ENCODE peak calls at places on chromosomes 4 and X, in nine cellular contexts. U, A, G, M, P, Q, O, K and N are unnamed samples.

GRCh38 chr4:137664055-137664405 is 131.7 kb upstream of the PCDH18 start:
- DNase-seq in G (no peak), K (peak; percentile 80), A (no peak), M (no peak), U (no peak), O (no peak), Q (no peak), P (no peak), N (no peak)

GRCh38 chr4:16294455-16294854 is 68.2 kb upstream of the TAPT1 start:
- DNase-seq in M (no peak), O (no peak), P (no peak), U (no peak), A (no peak), Q (no peak), G (no peak), K (no peak), N (no peak)

GRCh38 chr4:38958453-38958852 is 73.8 kb downstream of the TMEM156 start:
- DNase-seq in O (no peak), P (no peak), G (no peak), A (no peak), U (no peak), M (no peak), Q (no peak), K (peak; percentile 83), N (no peak)

GRCh38 chr4:2256156-2256731 is 5.7 kb downstream of the MXD4 start:
- DNase-seq in M (peak; percentile 66), K (no peak), A (peak; percentile 63), O (no peak), P (peak; percentile 66), U (no peak), Q (peak; percentile 35), G (peak; percentile 60), N (peak; percentile 85)

GRCh38 chrX:110282922-110283321 is 35.0 kb downstream of the AMMECR1 start:
- DNase-seq in P (no peak), Q (no peak), G (no peak), M (no peak), O (no peak), A (no peak), K (no peak), U (no peak), N (no peak)

GRCh38 chr4:32624943-32625603 is 1904.9 kb downstream of the PCDH7 start:
- DNase-seq in M (no peak), G (no peak), A (no peak), Q (no peak), U (no peak), K (no peak), O (no peak), P (no peak), N (no peak)

GRCh38 chr4:173990126-173990878 is 293.2 kb downstream of the FBXO8 start:
- DNase-seq in U (peak; percentile 24), M (no peak), Q (peak; percentile 11), A (no peak), O (peak; percentile 75), P (no peak), K (peak; percentile 72), G (no peak), N (no peak)

GRCh38 chrX:149871940-149872339 is 9.0 kb upstream of the MAGEA8 start:
- DNase-seq in A (no peak), P (no peak), M (no peak), G (no peak), K (no peak), O (peak; percentile 39), U (peak; percentile 10), Q (peak; percentile 3), N (peak; percentile 32)

GRCh38 chr4:16969696-16970135 is 71.3 kb upstream of the LDB2 start:
- DNase-seq in Q (no peak), G (no peak), O (no peak), M (no peak), K (peak; percentile 73), A (peak; percentile 47), U (no peak), P (no peak), N (no peak)

GRCh38 chr4:46425775-46426400 is 36.0 kb upstream of the GABRA2 start:
- DNase-seq in Q (no peak), G (no peak), A (no peak), M (no peak), O (no peak), U (no peak), K (peak; percentile 72), P (no peak), N (no peak)

GRCh38 chrX:65522739-65523372 is 11.7 kb downstream of the LAS1L start:
- DNase-seq in O (no peak), M (no peak), P (no peak), A (no peak), U (no peak), K (peak; percentile 32), Q (no peak), G (no peak), N (no peak)

DNA sequence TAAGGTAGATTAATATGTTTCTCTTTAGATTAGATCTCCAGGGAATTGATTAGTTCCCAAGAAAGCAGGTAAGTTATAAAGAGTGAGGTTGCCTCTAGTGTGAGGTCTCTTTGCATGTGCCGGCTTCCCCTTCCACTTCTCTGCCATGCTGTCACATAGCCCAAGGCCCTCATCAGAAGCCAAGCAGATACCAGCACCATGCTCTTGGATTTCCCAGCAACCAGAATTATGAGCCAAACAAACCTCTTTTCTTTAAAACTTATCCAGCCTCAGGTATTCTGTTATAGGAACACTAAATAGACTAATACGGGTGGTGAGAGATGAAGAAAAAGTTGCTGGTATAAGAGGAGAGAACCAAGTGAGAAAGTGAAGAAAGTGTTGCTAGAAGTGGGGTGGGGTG is 15.1 kb downstream of the ANKRD50 start:
- DNase-seq in M (no peak), A (no peak), Q (no peak), G (no peak), P (no peak), U (no peak), K (no peak), O (no peak), N (no peak)
- H3K4me3 ChIP-seq in M (no peak overlapping the region), A (no peak overlapping the region), Q (no peak overlapping the region), G (no peak overlapping the region), P (no peak overlapping the region), U (no peak overlapping the region), K (no peak overlapping the region), O (no peak overlapping the region), N (no peak overlapping the region)

DNA sequence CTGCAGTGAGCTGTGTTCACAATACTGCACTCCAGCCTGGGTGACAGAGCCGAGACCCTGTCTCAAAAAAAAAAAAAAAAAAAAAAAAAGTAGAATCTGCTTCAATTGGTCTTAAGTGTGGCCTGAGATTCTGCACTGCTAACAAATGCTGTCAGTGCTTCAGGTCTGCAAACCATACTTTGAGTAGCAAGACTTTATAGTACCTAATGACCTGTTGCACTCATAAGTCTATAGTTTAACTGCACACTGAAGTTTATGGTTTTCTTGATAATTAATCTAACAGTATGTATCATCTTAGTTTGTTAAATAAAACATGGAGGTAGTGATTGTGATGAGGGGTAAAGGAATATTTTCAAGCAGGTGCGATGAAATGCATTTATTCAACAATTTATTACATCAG is 135.6 kb downstream of the STAG2 start:
- DNase-seq in K (no peak), A (no peak), P (no peak), U (no peak), M (no peak), Q (no peak), G (no peak), O (no peak), N (no peak)
- H3K36me3 ChIP-seq in K (no peaks in the 10 kb centered on the region), A (no peaks in the 10 kb centered on the region), P (peaks cover 2% of the 10 kb centered on the region), U (peaks cover 16% of the 10 kb centered on the region), M (peaks cover 32% of the 10 kb centered on the region), Q (no peaks in the 10 kb centered on the region), G (peaks cover 44% of the 10 kb centered on the region), O (peaks cover 13% of the 10 kb centered on the region), N (peaks cover 23% of the 10 kb centered on the region)

GRCh38 chr4:3299538-3300197 is 6.8 kb downstream of the RGS12 start:
- DNase-seq in U (no peak), K (no peak), M (peak; percentile 41), A (peak; percentile 18), Q (no peak), O (no peak), G (no peak), P (no peak), N (peak; percentile 44)

GRCh38 chr4:3296651-3297050 is 3.8 kb downstream of the RGS12 start:
- DNase-seq in G (no peak), U (no peak), Q (no peak), K (no peak), A (peak; percentile 34), P (no peak), O (no peak), M (no peak), N (peak; percentile 38)

GRCh38 chr4:3299122-3299521 is 6.3 kb downstream of the RGS12 start:
- DNase-seq in M (no peak), K (no peak), G (no peak), Q (no peak), P (no peak), A (peak; percentile 15), O (no peak), U (no peak), N (peak; percentile 22)

GRCh38 chr4:3295837-3296624 is 3.2 kb downstream of the RGS12 start:
- DNase-seq in U (no peak), G (no peak), Q (no peak), M (peak; percentile 59), O (no peak), A (peak; percentile 35), P (no peak), K (no peak), N (peak; percentile 55)

DNA sequence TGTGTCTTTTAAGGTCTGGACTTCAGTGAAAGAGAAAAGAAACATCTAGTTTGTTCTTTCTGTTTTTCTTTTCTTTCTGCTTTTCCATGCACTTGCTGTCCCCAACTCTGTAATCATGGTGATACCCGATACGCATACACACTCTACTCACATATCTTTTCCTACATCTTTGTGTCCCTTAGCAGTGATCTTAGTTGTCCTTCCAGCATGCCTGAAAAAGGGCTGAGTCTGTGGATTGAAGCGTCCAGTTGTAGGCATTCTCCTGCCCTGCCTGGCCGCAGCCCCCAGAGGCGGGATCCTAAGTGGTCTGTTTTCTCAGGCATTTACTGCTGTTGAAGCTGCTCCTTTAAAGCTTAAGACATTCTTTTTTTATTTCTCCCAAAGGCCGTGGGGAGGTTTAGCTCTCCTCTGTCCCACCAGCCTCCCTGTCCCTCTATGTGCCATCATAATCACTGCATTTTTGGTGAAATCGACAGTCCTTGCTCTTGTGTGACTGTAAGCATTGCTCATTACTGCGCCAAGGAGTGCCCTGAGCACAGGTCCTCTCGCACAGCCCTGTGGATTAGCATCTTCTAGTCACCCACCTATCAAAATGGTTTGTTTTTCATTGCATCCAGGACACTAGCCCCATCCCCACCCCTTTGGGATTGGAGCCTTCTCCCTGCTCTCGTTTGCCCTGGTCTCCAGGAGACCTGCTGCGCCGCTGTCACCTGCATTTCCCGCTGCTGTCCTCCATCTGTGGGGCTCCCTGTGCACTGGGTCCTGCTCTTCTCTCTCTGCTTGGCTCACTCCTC is 4.4 kb downstream of the RGS12 start:
- DNase-seq in P (no peak), G (no peak), Q (no peak), O (no peak), M (peak; percentile 37), U (no peak), K (no peak), A (no peak), N (peak; percentile 43)
- H3K27ac ChIP-seq in P (no peak overlapping the region), G (no peak overlapping the region), Q (no peak overlapping the region), O (peak overlapping the region; percentile 63), M (no peak overlapping the region), U (no peak overlapping the region), K (no peak overlapping the region), A (no peak overlapping the region), N (no peak overlapping the region)

DNA sequence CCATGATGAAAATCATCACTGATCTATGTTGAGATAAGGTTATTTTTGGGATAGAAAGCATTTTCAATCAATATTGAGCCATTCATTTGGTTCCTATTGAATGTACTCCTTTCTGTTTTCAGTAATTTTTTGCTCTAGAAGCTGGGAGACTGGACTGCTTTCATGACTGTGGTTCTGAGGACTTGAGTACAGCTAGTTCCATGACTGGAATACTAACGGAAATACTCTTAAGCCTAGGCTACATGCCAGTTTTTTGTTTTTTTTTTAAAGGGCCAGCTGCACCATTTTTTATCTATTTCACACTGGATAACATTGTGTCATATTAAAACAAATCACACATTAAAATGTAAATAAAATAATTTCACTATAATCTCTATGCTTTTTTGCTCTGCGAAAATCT is 16.7 kb downstream of the PRR32 start:
- DNase-seq in P (no peak), A (no peak), U (no peak), M (no peak), O (no peak), K (no peak), G (no peak), Q (no peak), N (no peak)
- H3K4me3 ChIP-seq in P (no peak overlapping the region), A (no peak overlapping the region), U (no peak overlapping the region), M (no peak overlapping the region), O (no peak overlapping the region), K (no peak overlapping the region), G (no peak overlapping the region), Q (no peak overlapping the region), N (no peak overlapping the region)